ENCODE peak calls at places on chromosome 3, in four cellular contexts. One of them, this sample, is unnamed.

GRCh38 chr3:129312671-129313414 is 34.2 kb downstream of the HMCES start:
- DNase-seq in left ventricle myocardium inferior: no peak
- DNase-seq in stimulated activated CD4-positive, alpha-beta T cell treated with anti-CD3 and anti-CD28 coated beads, Interleukin-1b, Interleukin-23, amount 100 ng/mL, for 24 hours: no peak
- DNase-seq in RPMI8226: no peak
- DNase-seq in this sample: no peak

GRCh38 chr3:140219161-140219745 is 284.3 kb downstream of the CLSTN2 start:
- DNase-seq in left ventricle myocardium inferior: no peak
- DNase-seq in stimulated activated CD4-positive, alpha-beta T cell treated with anti-CD3 and anti-CD28 coated beads, Interleukin-1b, Interleukin-23, amount 100 ng/mL, for 24 hours: no peak
- DNase-seq in RPMI8226: no peak
- DNase-seq in this sample: no peak

GRCh38 chr3:95627293-95627692 is 1187.1 kb upstream of the EPHA6 start:
- DNase-seq in left ventricle myocardium inferior: no peak
- DNase-seq in stimulated activated CD4-positive, alpha-beta T cell treated with anti-CD3 and anti-CD28 coated beads, Interleukin-1b, Interleukin-23, amount 100 ng/mL, for 24 hours: no peak
- DNase-seq in RPMI8226: no peak
- DNase-seq in this sample: no peak

GRCh38 chr3:149115114-149115513 is 14.3 kb upstream of the HPS3 start:
- DNase-seq in left ventricle myocardium inferior: no peak
- DNase-seq in stimulated activated CD4-positive, alpha-beta T cell treated with anti-CD3 and anti-CD28 coated beads, Interleukin-1b, Interleukin-23, amount 100 ng/mL, for 24 hours: no peak
- DNase-seq in RPMI8226: no peak
- DNase-seq in this sample: no peak

GRCh38 chr3:184361932-184362667 is 590 bp downstream of the POLR2H start:
- DNase-seq in left ventricle myocardium inferior: peak; percentile 68
- DNase-seq in stimulated activated CD4-positive, alpha-beta T cell treated with anti-CD3 and anti-CD28 coated beads, Interleukin-1b, Interleukin-23, amount 100 ng/mL, for 24 hours: peak; percentile 32
- DNase-seq in RPMI8226: peak; percentile 63
- DNase-seq in this sample: peak; percentile 22

GRCh38 chr3:46942079-46942478 is 34.5 kb downstream of the CCDC12 start:
- DNase-seq in left ventricle myocardium inferior: no peak
- DNase-seq in stimulated activated CD4-positive, alpha-beta T cell treated with anti-CD3 and anti-CD28 coated beads, Interleukin-1b, Interleukin-23, amount 100 ng/mL, for 24 hours: no peak
- DNase-seq in RPMI8226: no peak
- DNase-seq in this sample: no peak

GRCh38 chr3:128973988-128974564 is 19.8 kb downstream of the CFAP92 start:
- DNase-seq in left ventricle myocardium inferior: no peak
- DNase-seq in stimulated activated CD4-positive, alpha-beta T cell treated with anti-CD3 and anti-CD28 coated beads, Interleukin-1b, Interleukin-23, amount 100 ng/mL, for 24 hours: no peak
- DNase-seq in RPMI8226: no peak
- DNase-seq in this sample: no peak

GRCh38 chr3:178584722-178585121 is 48.5 kb downstream of the KCNMB2 start:
- DNase-seq in left ventricle myocardium inferior: no peak
- DNase-seq in stimulated activated CD4-positive, alpha-beta T cell treated with anti-CD3 and anti-CD28 coated beads, Interleukin-1b, Interleukin-23, amount 100 ng/mL, for 24 hours: no peak
- DNase-seq in RPMI8226: no peak
- DNase-seq in this sample: no peak

GRCh38 chr3:23994247-23994574 is 49.1 kb downstream of the NR1D2 start:
- DNase-seq in left ventricle myocardium inferior: no peak
- DNase-seq in stimulated activated CD4-positive, alpha-beta T cell treated with anti-CD3 and anti-CD28 coated beads, Interleukin-1b, Interleukin-23, amount 100 ng/mL, for 24 hours: no peak
- DNase-seq in RPMI8226: no peak
- DNase-seq in this sample: no peak

GRCh38 chr3:188196232-188196990 is 42.5 kb downstream of the LPP start:
- DNase-seq in left ventricle myocardium inferior: no peak
- DNase-seq in stimulated activated CD4-positive, alpha-beta T cell treated with anti-CD3 and anti-CD28 coated beads, Interleukin-1b, Interleukin-23, amount 100 ng/mL, for 24 hours: no peak
- DNase-seq in RPMI8226: no peak
- DNase-seq in this sample: no peak

GRCh38 chr3:100600181-100601042 is 9.0 kb upstream of the ADGRG7 start:
- DNase-seq in left ventricle myocardium inferior: no peak
- DNase-seq in stimulated activated CD4-positive, alpha-beta T cell treated with anti-CD3 and anti-CD28 coated beads, Interleukin-1b, Interleukin-23, amount 100 ng/mL, for 24 hours: no peak
- DNase-seq in RPMI8226: peak; percentile 79
- DNase-seq in this sample: no peak

GRCh38 chr3:32310336-32310735 is 71.9 kb downstream of the CMTM8 start:
- DNase-seq in left ventricle myocardium inferior: no peak
- DNase-seq in stimulated activated CD4-positive, alpha-beta T cell treated with anti-CD3 and anti-CD28 coated beads, Interleukin-1b, Interleukin-23, amount 100 ng/mL, for 24 hours: no peak
- DNase-seq in RPMI8226: no peak
- DNase-seq in this sample: no peak

GRCh38 chr3:133792171-133792763 is 13.3 kb upstream of the SRPRB start:
- DNase-seq in left ventricle myocardium inferior: no peak
- DNase-seq in stimulated activated CD4-positive, alpha-beta T cell treated with anti-CD3 and anti-CD28 coated beads, Interleukin-1b, Interleukin-23, amount 100 ng/mL, for 24 hours: no peak
- DNase-seq in RPMI8226: peak; percentile 27
- DNase-seq in this sample: no peak

GRCh38 chr3:151290673-151291072 is 12.3 kb upstream of the P2RY14 start:
- DNase-seq in left ventricle myocardium inferior: no peak
- DNase-seq in stimulated activated CD4-positive, alpha-beta T cell treated with anti-CD3 and anti-CD28 coated beads, Interleukin-1b, Interleukin-23, amount 100 ng/mL, for 24 hours: no peak
- DNase-seq in RPMI8226: peak; percentile 35
- DNase-seq in this sample: no peak

GRCh38 chr3:15778332-15778858 is 19.4 kb downstream of the ANKRD28 start:
- DNase-seq in left ventricle myocardium inferior: no peak
- DNase-seq in stimulated activated CD4-positive, alpha-beta T cell treated with anti-CD3 and anti-CD28 coated beads, Interleukin-1b, Interleukin-23, amount 100 ng/mL, for 24 hours: no peak
- DNase-seq in RPMI8226: no peak
- DNase-seq in this sample: no peak

GRCh38 chr3:23999012-23999641 is 54.0 kb downstream of the NR1D2 start:
- DNase-seq in left ventricle myocardium inferior: peak; percentile 67
- DNase-seq in stimulated activated CD4-positive, alpha-beta T cell treated with anti-CD3 and anti-CD28 coated beads, Interleukin-1b, Interleukin-23, amount 100 ng/mL, for 24 hours: peak; percentile 54
- DNase-seq in RPMI8226: peak; percentile 62
- DNase-seq in this sample: no peak

GRCh38 chr3:125052671-125053303 is 3.0 kb downstream of the HEG1 start:
- DNase-seq in left ventricle myocardium inferior: no peak
- DNase-seq in stimulated activated CD4-positive, alpha-beta T cell treated with anti-CD3 and anti-CD28 coated beads, Interleukin-1b, Interleukin-23, amount 100 ng/mL, for 24 hours: no peak
- DNase-seq in RPMI8226: no peak
- DNase-seq in this sample: no peak

GRCh38 chr3:61848885-61849284 is 287.5 kb downstream of the PTPRG start:
- DNase-seq in left ventricle myocardium inferior: no peak
- DNase-seq in stimulated activated CD4-positive, alpha-beta T cell treated with anti-CD3 and anti-CD28 coated beads, Interleukin-1b, Interleukin-23, amount 100 ng/mL, for 24 hours: no peak
- DNase-seq in RPMI8226: no peak
- DNase-seq in this sample: no peak

This sample was measured in GM18507.